ENCODE peak calls at places on chromosomes 2 and 18, in ten cellular contexts. E is MM.1S; C is lower lobe of right lung; V is aorta; Z is mesendoderm; I is H9; T is colonic mucosa; Q is CD8-positive, alpha-beta memory T cell; P is heart right ventricle; M is CD8-positive, alpha-beta T cell. A is an unnamed sample. For H3K27me3, the result is how much of the 10 kb centered on the place peaks cover.

GRCh38 chr2:113390133-113390849 is 47.2 kb upstream of the ZNG1B start:
- DNase-seq in T (peak), P (no peak), C (no peak), I (peak), Z (peak), M (peak), E (peak), V (no peak), Q (peak), A (peak)

GRCh38 chr2:207782238-207783030 is 12.7 kb upstream of the FZD5 start:
- DNase-seq in M (no peak), I (no peak), C (no peak), Q (no peak), T (peak), V (no peak), P (no peak), E (no peak), Z (no peak), A (no peak)

GRCh38 chr2:181411105-181411849 is 45.9 kb upstream of the ITGA4 start:
- DNase-seq in Z (peak), V (peak), P (peak), C (no peak), I (peak), E (peak), T (no peak), Q (no peak), M (no peak), A (no peak)

GRCh38 chr2:38315707-38316333 is 61.3 kb downstream of the ATL2 start:
- DNase-seq in I (no peak), P (no peak), V (no peak), M (no peak), E (peak), T (no peak), Z (peak), C (no peak), Q (no peak), A (no peak)

GRCh38 chr2:67186871-67187270 is 210.3 kb upstream of the ETAA1 start:
- DNase-seq in C (no peak), I (no peak), Z (no peak), T (no peak), Q (no peak), V (no peak), M (no peak), E (no peak), P (no peak), A (peak)

GRCh38 chr2:161844845-161845244 is 220.6 kb downstream of the SLC4A10 start:
- DNase-seq in C (no peak), Z (no peak), I (no peak), E (no peak), V (no peak), T (no peak), M (no peak), P (no peak), Q (no peak), A (no peak)

GRCh38 chr18:59432796-59433195 is 73.7 kb upstream of the LMAN1 start:
- DNase-seq in C (no peak), I (no peak), M (no peak), Q (no peak), Z (no peak), P (no peak), T (no peak), V (no peak), E (no peak), A (no peak)

GRCh38 chr2:218344090-218344754 is 12.4 kb upstream of the CATIP start:
- DNase-seq in Q (no peak), M (no peak), Z (no peak), I (no peak), T (no peak), V (no peak), C (no peak), P (no peak), E (no peak), A (no peak)

GRCh38 chr2:112580084-112580483 is 4.3 kb upstream of the CHCHD5 start:
- DNase-seq in I (no peak), P (no peak), Q (no peak), T (no peak), M (no peak), Z (no peak), C (no peak), E (no peak), V (no peak), A (no peak)

GRCh38 chr18:12310762-12311161 is 2.7 kb downstream of the TUBB6 start:
- DNase-seq in T (no peak), Q (no peak), C (no peak), I (no peak), P (no peak), M (no peak), Z (no peak), E (no peak), V (no peak), A (no peak)

DNA sequence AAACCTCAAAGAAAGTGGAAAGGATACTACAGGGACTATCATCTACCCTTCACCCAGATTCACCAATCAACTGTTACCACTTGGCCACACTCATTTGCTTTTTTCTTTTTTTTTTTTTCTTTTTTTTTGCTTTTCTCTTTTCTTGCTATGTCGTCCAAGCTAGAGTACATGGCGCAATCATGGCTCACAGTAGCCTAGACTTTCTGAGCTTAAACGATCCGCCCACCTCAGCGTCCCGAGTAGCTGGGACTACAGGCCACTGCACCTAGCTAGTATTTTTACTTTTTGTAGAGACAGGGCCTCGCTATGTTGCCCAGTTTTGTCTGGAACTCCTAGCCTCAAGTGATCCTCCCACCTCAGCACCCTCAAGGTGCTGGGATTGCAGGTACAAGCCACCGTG is 24.0 kb downstream of the BIN1 start:
- DNase-seq in E (no peak), P (no peak), Z (no peak), M (no peak), Q (no peak), V (no peak), I (no peak), T (no peak), C (no peak), A (no peak)
- H3K27me3 ChIP-seq in E (under half), P (under half), Z (under half), M (under half), Q (under half), V (under half), I (under half), T (under half), C (under half), A (under half)

GRCh38 chr2:173865976-173866857 is 99.0 kb downstream of the SP3 start:
- DNase-seq in V (no peak), E (no peak), M (no peak), P (no peak), T (no peak), Q (no peak), I (no peak), C (no peak), Z (no peak), A (no peak)
- H3K27me3 ChIP-seq in V (under half), E (under half), M (under half), P (under half), T (under half), Q (under half), I (under half), C (under half), Z (under half), A (under half)

DNA sequence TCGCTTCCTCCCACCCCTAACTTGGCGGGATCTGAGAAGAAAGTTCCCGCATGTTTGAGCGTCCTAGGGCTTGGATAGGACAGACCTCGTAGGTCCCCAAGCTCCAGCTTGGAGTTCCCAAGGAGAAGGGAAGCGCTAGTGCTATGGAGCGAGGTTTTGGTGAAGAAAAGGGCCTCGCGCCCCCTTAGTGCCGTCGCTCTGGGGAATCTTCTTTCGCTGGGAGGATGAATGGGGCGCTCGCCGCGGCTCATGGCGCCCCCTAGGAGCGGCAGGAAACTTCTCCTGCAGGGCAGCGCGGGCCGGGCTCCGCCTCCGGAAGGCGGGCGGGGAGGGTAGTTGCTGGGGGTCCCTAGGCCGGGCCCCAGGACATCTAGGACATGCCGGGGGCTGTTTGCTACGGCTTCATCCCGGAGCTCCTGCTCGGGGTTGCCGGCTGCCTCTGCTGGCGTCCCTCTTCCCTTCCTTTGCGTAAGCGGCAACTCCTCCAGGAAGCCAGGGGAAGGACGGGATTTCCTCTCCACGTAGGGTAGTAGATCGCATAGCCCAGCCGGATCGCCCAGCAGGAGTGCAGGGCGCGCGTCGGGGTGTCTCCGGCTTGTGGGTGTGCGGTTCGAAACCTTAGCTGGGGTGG is 11.9 kb upstream of the SKOR2 start:
- DNase-seq in M (no peak), T (no peak), E (no peak), V (no peak), I (peak), P (no peak), Z (peak), Q (no peak), C (no peak), A (no peak)
- H3K27me3 ChIP-seq in M (under half), T (under half), E (under half), V (under half), I (half or more), P (half or more), Z (under half), Q (under half), C (half or more), A (half or more)

GRCh38 chr2:1843646-1844045 is 99.3 kb upstream of the PXDN start:
- DNase-seq in P (no peak), V (no peak), I (no peak), Q (no peak), E (no peak), M (no peak), Z (no peak), C (no peak), T (no peak), A (no peak)
- H3K27me3 ChIP-seq in P (under half), V (under half), I (under half), Q (under half), E (under half), M (under half), Z (under half), C (under half), T (under half), A (under half)

DNA sequence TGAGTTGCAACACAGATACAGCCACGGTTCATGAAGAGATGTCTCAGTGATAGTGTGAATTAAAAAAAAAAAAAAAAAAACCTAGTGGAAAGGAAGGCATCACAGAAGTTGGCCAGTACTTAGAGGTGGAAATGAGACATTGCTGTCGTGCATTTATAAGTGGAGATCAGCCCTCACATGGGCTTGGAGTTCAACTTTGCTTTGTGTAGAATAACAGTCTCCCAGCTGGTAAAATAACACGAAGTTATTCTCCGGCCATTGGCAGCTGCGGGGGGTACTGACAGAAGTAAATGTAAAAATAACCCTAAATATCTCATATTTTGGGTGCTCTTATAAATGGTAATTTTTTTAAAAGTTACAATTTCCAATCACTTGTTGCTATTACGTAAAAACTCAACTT is 98.8 kb upstream of the TMEM18 start:
- DNase-seq in E (no peak), V (no peak), T (no peak), Z (no peak), C (no peak), M (no peak), P (no peak), I (no peak), Q (no peak), A (no peak)
- H3K27me3 ChIP-seq in E (under half), V (under half), T (under half), Z (under half), C (under half), M (under half), P (under half), I (under half), Q (under half), A (under half)

GRCh38 chr2:176164184-176164802 is 7.2 kb downstream of the HOXD3 start:
- DNase-seq in I (no peak), Q (no peak), T (no peak), E (no peak), M (no peak), Z (no peak), P (no peak), V (no peak), C (no peak), A (no peak)
- H3K27me3 ChIP-seq in I (half or more), Q (half or more), T (under half), E (under half), M (half or more), Z (half or more), P (half or more), V (under half), C (half or more), A (half or more)

DNA sequence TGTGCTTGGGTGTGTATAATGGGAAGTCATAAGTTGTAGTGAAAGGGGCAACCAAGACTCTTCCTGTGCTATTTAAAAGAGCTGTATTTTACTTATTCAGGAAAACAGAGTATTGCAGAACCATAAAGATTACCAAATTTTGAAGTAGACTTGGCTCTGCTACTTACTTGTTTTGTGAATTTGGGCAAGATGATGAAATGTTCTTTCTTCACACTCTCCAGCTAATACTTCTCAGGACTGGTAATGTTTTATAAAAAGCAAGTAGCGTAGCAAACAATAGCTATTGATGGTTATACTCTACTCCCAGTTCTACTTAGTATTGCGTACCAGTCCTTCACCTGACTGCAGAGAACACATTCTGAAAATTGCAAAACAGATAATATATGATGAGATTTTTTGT is 374.1 kb downstream of the ARHGAP15 start:
- DNase-seq in C (no peak), V (no peak), T (no peak), Z (no peak), E (no peak), P (no peak), M (no peak), Q (no peak), I (no peak), A (no peak)
- H3K27me3 ChIP-seq in C (under half), V (under half), T (under half), Z (under half), E (under half), P (under half), M (under half), Q (under half), I (under half), A (under half)

DNA sequence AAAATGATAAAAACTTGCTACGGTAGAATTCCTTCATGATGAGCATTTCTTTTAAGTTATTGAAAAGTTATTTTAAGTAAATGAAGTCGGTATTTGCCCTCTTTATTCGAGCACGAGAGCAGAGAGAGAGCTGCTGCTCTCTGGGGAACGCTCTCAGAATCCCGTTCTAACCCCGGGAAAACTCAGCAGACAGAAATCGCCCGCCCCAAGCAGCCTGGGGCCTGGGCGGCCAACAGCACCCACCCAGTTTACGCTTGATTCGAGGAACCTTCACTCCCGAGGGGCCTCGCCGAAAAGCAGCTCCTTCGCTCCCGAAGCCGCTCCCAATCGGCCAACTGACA is 3.5 kb upstream of the OTX1 start:
- DNase-seq in Q (no peak), P (no peak), T (no peak), Z (no peak), C (no peak), E (no peak), V (no peak), M (no peak), I (no peak), A (peak)
- H3K27me3 ChIP-seq in Q (under half), P (half or more), T (half or more), Z (under half), C (half or more), E (under half), V (under half), M (under half), I (under half), A (under half)